ENCODE peak calls at places on chromosomes 11 and 22, in six cellular contexts. K is LoVo; T is activated CD8-positive, alpha-beta memory T cell treated with anti-CD3 and anti-CD28 coated beads for 1 hour; P is activated CD4-positive, alpha-beta T cell treated with anti-CD3 and anti-CD28 coated beads, Interleukin-2, amount 50 U/mL, for 1 hour; E is SHP77; O is right cardiac atrium. J is an unnamed sample.

GRCh38 chr11:30585892-30586250 is 282 bp downstream of the MPPED2 start:
- DNase-seq in K (no peak), T (no peak), P (no peak), E (no peak), O (peak), J (peak)

GRCh38 chr11:899724-900123 is 10.9 kb downstream of the CHID1 start:
- DNase-seq in K (no peak), T (no peak), P (no peak), E (no peak), O (no peak), J (no peak)

GRCh38 chr22:25018009-25018408 is 65.5 kb downstream of the KIAA1671 start:
- DNase-seq in K (no peak), T (no peak), P (no peak), E (no peak), O (no peak), J (no peak)

GRCh38 chr22:21677606-21678443 is 12.0 kb downstream of the PPIL2 start:
- DNase-seq in K (no peak), T (no peak), P (no peak), E (no peak), O (no peak), J (no peak)

GRCh38 chr11:67700141-67700540 is 25.7 kb upstream of the ALDH3B2 start:
- DNase-seq in K (no peak), T (no peak), P (no peak), E (no peak), O (no peak), J (no peak)

GRCh38 chr11:117281159-117281558 is 10.0 kb upstream of the BACE1-AS start:
- DNase-seq in K (no peak), T (no peak), P (no peak), E (no peak), O (no peak), J (no peak)

GRCh38 chr22:43018615-43019014 is 3.7 kb upstream of the PACSIN2 start:
- DNase-seq in K (no peak), T (no peak), P (no peak), E (no peak), O (no peak), J (no peak)

GRCh38 chr11:94303884-94304459 is 408 bp upstream of the IZUMO1R start:
- DNase-seq in K (no peak), T (no peak), P (no peak), E (no peak), O (no peak), J (no peak)

GRCh38 chr11:44611687-44612437 is 46.4 kb downstream of the CD82 start:
- DNase-seq in K (no peak), T (peak), P (peak), E (no peak), O (no peak), J (peak)

GRCh38 chr11:68857037-68857586 is 15.4 kb upstream of the CPT1A start:
- DNase-seq in K (no peak), T (no peak), P (no peak), E (no peak), O (no peak), J (no peak)

GRCh38 chr11:76648061-76648460 is 22.5 kb downstream of the LRRC32 start:
- DNase-seq in K (no peak), T (no peak), P (no peak), E (no peak), O (no peak), J (no peak)

GRCh38 chr11:120064341-120064740 is 73.6 kb downstream of the TRIM29 start:
- DNase-seq in K (no peak), T (no peak), P (no peak), E (no peak), O (no peak), J (no peak)

GRCh38 chr11:19499999-19500398 is 212.6 kb upstream of the NAV2 start:
- DNase-seq in K (no peak), T (no peak), P (no peak), E (no peak), O (no peak), J (no peak)

GRCh38 chr11:31001432-31001831 is 368.1 kb downstream of the DCDC1 start:
- DNase-seq in K (no peak), T (no peak), P (no peak), E (no peak), O (no peak), J (no peak)

GRCh38 chr11:34495724-34496377 is 17.7 kb downstream of the ELF5 start:
- DNase-seq in K (no peak), T (no peak), P (no peak), E (no peak), O (peak), J (no peak)

GRCh38 chr22:24095816-24096215 is 84.7 kb downstream of the CABIN1 start:
- DNase-seq in K (no peak), T (no peak), P (no peak), E (no peak), O (no peak), J (no peak)

GRCh38 chr22:30423296-30423958 is 2.1 kb upstream of the MTFP1 start:
- DNase-seq in K (no peak), T (no peak), P (peak), E (peak), O (no peak), J (peak)

GRCh38 chr22:30408388-30409101 is 11.7 kb downstream of the SEC14L2 start:
- DNase-seq in K (no peak), T (no peak), P (no peak), E (no peak), O (no peak), J (no peak)

GRCh38 chr11:9758676-9759518 is 95.0 kb downstream of the SWAP70 start:
- DNase-seq in K (peak), T (peak), P (peak), E (peak), O (peak), J (peak)

GRCh38 chr22:35540600-35541253 is at the start of gene RASD2:
- DNase-seq in K (peak), T (no peak), P (no peak), E (no peak), O (peak), J (peak)

GRCh38 chr11:46421257-46421880 is 29.8 kb upstream of the CHRM4 start:
- DNase-seq in K (no peak), T (no peak), P (no peak), E (no peak), O (no peak), J (no peak)

GRCh38 chr11:100105605-100106358 is 581.3 kb upstream of the ARHGAP42 start:
- DNase-seq in K (no peak), T (no peak), P (no peak), E (peak), O (no peak), J (no peak)

GRCh38 chr11:61968758-61969390 is 1.4 kb upstream of the FTH1 start:
- DNase-seq in K (no peak), T (no peak), P (no peak), E (no peak), O (no peak), J (no peak)

GRCh38 chr11:125165111-125165663 is 636 bp downstream of the PKNOX2 start:
- DNase-seq in K (no peak), T (no peak), P (no peak), E (no peak), O (peak), J (peak)

GRCh38 chr11:95296165-95296564 is 65.2 kb upstream of the SESN3 start:
- DNase-seq in K (no peak), T (no peak), P (no peak), E (no peak), O (no peak), J (no peak)

GRCh38 chr11:64711944-64712306 is 11.1 kb downstream of the NRXN2 start:
- DNase-seq in K (no peak), T (no peak), P (no peak), E (no peak), O (no peak), J (no peak)

J was measured in left ventricle myocardium inferior.